ENCODE peak calls at places on chromosomes 2 and 18, in eight cellular contexts. M, J, U, E, A, P, X and R are unnamed samples.

GRCh38 chr2:39530423-39530866 is 93.4 kb upstream of the MAP4K3 start:
- DNase-seq in A (no peak), E (no peak), J (peak; percentile 74), U (no peak), X (no peak), P (no peak), M (no peak), R (no peak)

GRCh38 chr18:4704766-4705165 is 249.7 kb upstream of the DLGAP1 start:
- DNase-seq in P (no peak), E (no peak), M (no peak), J (no peak), X (no peak), A (no peak), U (no peak), R (no peak)

GRCh38 chr18:48833701-48834394 is 116.9 kb downstream of the SMAD7 start:
- DNase-seq in J (peak; percentile 16), A (peak; percentile 46), X (peak; percentile 51), E (no peak), M (peak; percentile 85), U (no peak), P (no peak), R (no peak)

GRCh38 chr2:111162718-111163331 is 42.1 kb downstream of the BCL2L11 start:
- DNase-seq in U (no peak), M (no peak), P (no peak), J (no peak), A (no peak), X (no peak), E (no peak), R (peak; percentile 59)

GRCh38 chr18:52288403-52289004 is 51.5 kb upstream of the DCC start:
- DNase-seq in J (no peak), U (no peak), X (peak; percentile 64), E (no peak), P (peak; percentile 23), A (no peak), M (peak; percentile 59), R (peak; percentile 37)

GRCh38 chr2:241116606-241117560 is 14.8 kb upstream of the MTERF4 start:
- DNase-seq in X (no peak), U (no peak), E (no peak), M (no peak), A (no peak), J (no peak), P (no peak), R (no peak)

GRCh38 chr2:157217409-157217808 is 40.1 kb upstream of the GALNT5 start:
- DNase-seq in X (no peak), P (no peak), M (no peak), J (no peak), U (no peak), E (no peak), A (no peak), R (no peak)

GRCh38 chr2:68925298-68925885 is 27.3 kb downstream of the GKN2 start:
- DNase-seq in U (no peak), J (peak; percentile 77), A (no peak), P (peak; percentile 58), E (no peak), X (no peak), M (peak; percentile 63), R (peak; percentile 53)

GRCh38 chr18:46053368-46054095 is 18.5 kb downstream of the PSTPIP2 start:
- DNase-seq in U (no peak), J (peak; percentile 82), X (no peak), P (no peak), E (no peak), A (no peak), M (no peak), R (no peak)

GRCh38 chr2:46230115-46230571 is 67.1 kb upstream of the EPAS1 start:
- DNase-seq in A (no peak), U (peak; percentile 38), X (peak; percentile 81), J (no peak), M (no peak), P (peak; percentile 22), E (peak; percentile 38), R (peak; percentile 48)

GRCh38 chr2:150809083-150809482 is 321.6 kb upstream of the RND3 start:
- DNase-seq in U (no peak), P (no peak), E (no peak), M (no peak), J (no peak), A (no peak), X (no peak), R (no peak)

GRCh38 chr2:121287146-121287798 is 2.3 kb upstream of the TFCP2L1 start:
- DNase-seq in E (no peak), A (no peak), P (no peak), X (no peak), U (peak; percentile 26), J (no peak), M (no peak), R (no peak)

GRCh38 chr18:68803371-68803770 is 5.5 kb downstream of the CCDC102B start:
- DNase-seq in P (peak; percentile 33), E (peak; percentile 40), M (no peak), A (no peak), U (peak; percentile 81), X (peak; percentile 71), J (peak; percentile 92), R (no peak)

GRCh38 chr2:135150711-135151110 is 98.6 kb downstream of the RAB3GAP1 start:
- DNase-seq in X (no peak), J (no peak), P (no peak), A (peak; percentile 48), M (no peak), U (no peak), E (no peak), R (no peak)

GRCh38 chr2:231297108-231297908 is 98.2 kb upstream of the B3GNT7 start:
- DNase-seq in X (peak; percentile 80), P (peak; percentile 74), J (peak; percentile 74), E (peak; percentile 34), A (peak; percentile 41), U (peak; percentile 53), M (peak; percentile 67), R (peak; percentile 73)

GRCh38 chr18:10771053-10771709 is 245.4 kb downstream of the NAPG start:
- DNase-seq in J (peak; percentile 17), E (no peak), A (no peak), X (no peak), M (no peak), U (no peak), P (no peak), R (no peak)

GRCh38 chr2:98908909-98909308 is 27.1 kb downstream of the CRACDL start:
- DNase-seq in A (no peak), P (no peak), X (no peak), M (peak; percentile 11), J (peak; percentile 55), E (no peak), U (no peak), R (no peak)

GRCh38 chr2:169018390-169018789 is 12.7 kb downstream of the ABCB11 start:
- DNase-seq in A (no peak), X (no peak), E (no peak), J (no peak), P (no peak), M (no peak), U (no peak), R (no peak)

GRCh38 chr18:57122906-57123510 is 23.9 kb upstream of the BOD1L2 start:
- DNase-seq in M (no peak), A (no peak), U (no peak), J (no peak), X (no peak), P (no peak), E (no peak), R (no peak)

DNA sequence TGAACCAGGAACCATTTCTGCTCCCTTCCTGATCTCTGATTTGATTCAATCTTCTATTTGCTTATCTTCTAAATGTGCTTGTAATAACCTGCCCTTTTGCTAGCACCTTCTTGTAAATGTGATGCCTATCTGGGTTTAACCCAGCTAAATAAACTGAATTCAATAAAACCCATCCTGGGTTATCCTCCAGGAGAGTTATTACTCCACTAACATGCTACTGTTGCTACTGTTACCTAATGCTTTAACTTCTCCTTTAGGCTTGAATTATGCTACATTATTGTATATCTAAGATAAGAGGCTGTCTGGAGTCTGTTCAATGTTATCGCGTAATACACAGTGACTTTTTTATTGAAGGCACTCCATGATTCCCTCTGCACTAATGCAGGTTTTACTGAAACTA is 206.5 kb upstream of the CTAGE1 start:
- DNase-seq in J (no peak), P (no peak), A (no peak), X (no peak), M (no peak), U (no peak), E (no peak), R (no peak)
- H3K9me3 ChIP-seq in J (no peaks in the 10 kb centered on the region), P (no peaks in the 10 kb centered on the region), A (no peaks in the 10 kb centered on the region), X (no peaks in the 10 kb centered on the region), M (no peaks in the 10 kb centered on the region), U (no peaks in the 10 kb centered on the region), E (no peaks in the 10 kb centered on the region), R (no peaks in the 10 kb centered on the region)

DNA sequence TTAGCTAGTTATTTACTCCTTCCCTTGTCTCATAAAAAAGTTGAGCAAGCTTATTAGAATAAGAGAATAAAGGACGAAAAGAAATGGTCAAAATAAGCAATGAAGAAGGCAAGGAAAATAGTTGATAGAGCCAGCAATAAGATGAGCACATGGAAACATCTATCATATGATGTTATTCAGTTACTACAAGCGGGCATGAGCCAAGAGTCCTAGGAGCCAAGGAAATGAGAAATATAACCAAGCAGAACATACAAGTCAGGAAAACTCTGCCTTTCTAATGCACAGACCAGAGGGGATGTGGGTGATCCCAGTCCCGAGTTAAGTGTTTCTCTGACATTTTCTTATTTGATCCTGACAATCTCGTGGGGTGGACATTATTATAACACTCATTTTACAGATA is 33.9 kb downstream of the INO80C start:
- DNase-seq in J (no peak), M (no peak), E (no peak), U (no peak), X (no peak), P (no peak), A (no peak), R (no peak)
- H3K4me1 ChIP-seq in J (peaks cover 4% of the 10 kb centered on the region), M (no peaks in the 10 kb centered on the region), E (peaks cover 4% of the 10 kb centered on the region), U (peaks cover 73% of the 10 kb centered on the region), X (peaks cover 28% of the 10 kb centered on the region), P (no peaks in the 10 kb centered on the region), A (peaks cover 47% of the 10 kb centered on the region), R (no peaks in the 10 kb centered on the region)

GRCh38 chr2:58046335-58046584 is 346 bp upstream of the VRK2 start:
- DNase-seq in J (no peak), X (no peak), M (no peak), E (no peak), A (no peak), U (no peak), P (no peak), R (no peak)

GRCh38 chr2:58044145-58044544 is 2.5 kb upstream of the VRK2 start:
- DNase-seq in U (no peak), P (no peak), A (no peak), J (no peak), X (no peak), E (no peak), M (no peak), R (no peak)

GRCh38 chr2:58047373-58047674 is 718 bp downstream of the VRK2 start:
- DNase-seq in X (no peak), A (no peak), P (no peak), U (no peak), M (no peak), J (no peak), E (no peak), R (no peak)

GRCh38 chr2:58046585-58047372 is at the start of gene VRK2:
- DNase-seq in X (peak; percentile 97), M (peak; percentile 96), P (peak; percentile 93), E (peak; percentile 86), J (peak; percentile 92), A (peak; percentile 93), U (peak; percentile 90), R (peak; percentile 93)

GRCh38 chr2:58045580-58046334 is 849 bp upstream of the VRK2 start:
- DNase-seq in X (peak; percentile 48), A (no peak), E (no peak), J (no peak), M (no peak), U (no peak), P (no peak), R (peak; percentile 15)
- H3K4me3 ChIP-seq in X (peak overlapping the region; percentile 78), A (peak overlapping the region; percentile 65), E (peak overlapping the region; percentile 90), J (peak overlapping the region; percentile 90), M (peak overlapping the region; percentile 63), U (peak overlapping the region; percentile 84), P (peak overlapping the region; percentile 73), R (peak overlapping the region; percentile 13)

GRCh38 chr2:132488491-132488890 is 71.9 kb downstream of the GPR39 start:
- DNase-seq in E (no peak), M (no peak), U (no peak), X (no peak), P (no peak), A (no peak), J (no peak), R (no peak)
- H3K9me3 ChIP-seq in E (no peaks in the 10 kb centered on the region), M (no peaks in the 10 kb centered on the region), U (no peaks in the 10 kb centered on the region), X (no peaks in the 10 kb centered on the region), P (no peaks in the 10 kb centered on the region), A (no peaks in the 10 kb centered on the region), J (no peaks in the 10 kb centered on the region), R (no peaks in the 10 kb centered on the region)